ENCODE peak calls at places on chromosomes 13 and 19, in ten cellular contexts. H, N, L, Z, M, E, J, Y, K and C are unnamed samples.
A peak's percentile ranks its signal among the peaks of the same experiment; 100 is the strongest.

GRCh38 chr13:54733639-54734038 is 1705.0 kb downstream of the OLFM4 start:
- DNase-seq in H (no peak), N (no peak), L (no peak), Z (no peak), M (no peak), E (no peak), J (no peak), Y (no peak), K (peak; percentile 49), C (no peak)

GRCh38 chr19:55688422-55689218 is 13.6 kb downstream of the EPN1 start:
- DNase-seq in H (no peak), N (no peak), L (no peak), Z (no peak), M (peak; percentile 15), E (no peak), J (peak; percentile 55), Y (peak; percentile 91), K (no peak), C (peak; percentile 46)

GRCh38 chr19:41701401-41702075 is 6.9 kb upstream of the CEACAM5 start:
- DNase-seq in H (no peak), N (no peak), L (no peak), Z (no peak), M (no peak), E (no peak), J (peak; percentile 14), Y (peak; percentile 45), K (peak; percentile 63), C (no peak)

GRCh38 chr13:24220086-24220703 is 59.7 kb downstream of the SPATA13 start:
- DNase-seq in H (no peak), N (peak; percentile 36), L (no peak), Z (no peak), M (peak; percentile 55), E (peak; percentile 82), J (peak; percentile 69), Y (peak; percentile 77), K (peak; percentile 47), C (peak; percentile 69)

GRCh38 chr13:44484562-44485164 is 91.5 kb downstream of the TSC22D1 start:
- DNase-seq in H (no peak), N (no peak), L (no peak), Z (no peak), M (no peak), E (no peak), J (no peak), Y (no peak), K (no peak), C (no peak)

GRCh38 chr19:15195987-15196682 is 4.7 kb downstream of the NOTCH3 start:
- DNase-seq in H (no peak), N (no peak), L (no peak), Z (no peak), M (no peak), E (peak; percentile 20), J (peak; percentile 67), Y (peak; percentile 83), K (peak; percentile 95), C (no peak)

GRCh38 chr19:343941-344624 is 513 bp downstream of the MIER2 start:
- DNase-seq in H (no peak), N (no peak), L (peak; percentile 2), Z (no peak), M (no peak), E (no peak), J (no peak), Y (no peak), K (no peak), C (no peak)

GRCh38 chr19:39941615-39942507 is 7.4 kb upstream of the FCGBP start:
- DNase-seq in H (no peak), N (peak; percentile 49), L (no peak), Z (no peak), M (no peak), E (peak; percentile 52), J (no peak), Y (peak; percentile 85), K (no peak), C (peak; percentile 84)

GRCh38 chr13:45604892-45605291 is 10.6 kb downstream of the ERICH6B start:
- DNase-seq in H (no peak), N (no peak), L (no peak), Z (no peak), M (no peak), E (no peak), J (no peak), Y (no peak), K (peak; percentile 49), C (no peak)

GRCh38 chr19:51359294-51359693 is 6.9 kb downstream of the ETFB start:
- DNase-seq in H (no peak), N (no peak), L (no peak), Z (no peak), M (no peak), E (peak; percentile 83), J (no peak), Y (no peak), K (no peak), C (no peak)